ENCODE peak calls at places on chromosomes 13 and 19, in five cellular contexts. X is GM23338; O is stimulated activated CD8-positive, alpha-beta memory T cell treated with anti-CD3 and anti-CD28 coated beads, Interleukin-12 subunit alpha, Interleukin-12 subunit beta, amount 100 ng/mL, for 4 hours; A is activated CD4-positive, alpha-beta T cell treated with anti-CD3 and anti-CD28 coated beads, Interleukin-2, amount 50 U/mL, for 1 hour; F is AML-193. L is an unnamed sample.

GRCh38 chr19:50313812-50314536 is 15.2 kb downstream of the KCNC3 start:
- DNase-seq in A (no peak), O (no peak), F (no peak), X (peak), L (no peak)

GRCh38 chr13:27839809-27840467 is 47.7 kb downstream of the GSX1 start:
- DNase-seq in O (no peak), F (no peak), X (no peak), A (no peak), L (no peak)

GRCh38 chr19:5826531-5827341 is 12.8 kb downstream of the FUT6 start:
- DNase-seq in A (no peak), F (no peak), O (no peak), X (peak), L (peak)

GRCh38 chr13:81395368-81395767 is 1054.4 kb upstream of the SPRY2 start:
- DNase-seq in X (peak), A (no peak), F (no peak), O (no peak), L (no peak)

GRCh38 chr13:94251801-94252200 is 227.7 kb downstream of the DCT start:
- DNase-seq in X (no peak), F (no peak), A (no peak), O (no peak), L (no peak)

GRCh38 chr13:97710797-97711196 is 242.7 kb upstream of the IPO5 start:
- DNase-seq in O (no peak), A (no peak), X (no peak), F (no peak), L (no peak)

GRCh38 chr13:24187185-24187584 is 26.7 kb downstream of the SPATA13 start:
- DNase-seq in X (no peak), O (no peak), F (no peak), A (no peak), L (peak)

GRCh38 chr19:16199275-16199932 is 1.7 kb downstream of the AP1M1 start:
- DNase-seq in X (no peak), O (no peak), F (no peak), A (no peak), L (no peak)

GRCh38 chr19:7738023-7738422 is 6.1 kb upstream of the CLEC4G start:
- DNase-seq in X (no peak), F (no peak), A (no peak), O (no peak), L (no peak)

GRCh38 chr19:30712428-30713151 is 340.4 kb downstream of the ZNF536 start:
- DNase-seq in A (no peak), F (no peak), O (no peak), X (no peak), L (no peak)

GRCh38 chr13:90834700-90835099 is 512.8 kb upstream of the MIR17HG start:
- DNase-seq in X (no peak), A (no peak), O (no peak), F (no peak), L (no peak)

GRCh38 chr13:75581874-75582640 is 32.5 kb downstream of the UCHL3 start:
- DNase-seq in O (no peak), X (no peak), F (no peak), A (no peak), L (no peak)

GRCh38 chr19:51784922-51785690 is 9.9 kb upstream of the FPR3 start:
- DNase-seq in A (no peak), O (no peak), F (peak), X (peak), L (peak)

GRCh38 chr13:28429685-28430290 is 65.1 kb downstream of the FLT1 start:
- DNase-seq in A (no peak), O (no peak), X (peak), F (peak), L (no peak)

GRCh38 chr13:110345701-110346100 is 38.6 kb downstream of the COL4A2 start:
- DNase-seq in F (no peak), O (no peak), X (no peak), A (no peak), L (no peak)